ENCODE peak calls at places on chromosomes 12 and 14, in nine cellular contexts. U, Y, E, V, S, G, N, M and A are unnamed samples.

GRCh38 chr12:27906127-27906500 is 66.4 kb downstream of the PTHLH start:
- DNase-seq in Y (no peak), V (no peak), M (no peak), N (no peak), G (no peak), U (no peak), E (no peak), S (no peak), A (no peak)

GRCh38 chr14:101583006-101583708 is 21.9 kb downstream of the DIO3 start:
- DNase-seq in M (no peak), S (no peak), G (no peak), Y (no peak), N (no peak), E (no peak), U (no peak), V (no peak), A (no peak)

GRCh38 chr14:100898935-100899840 is 4.3 kb downstream of the RTL1 start:
- DNase-seq in S (no peak), M (peak; percentile 21), E (no peak), Y (no peak), U (no peak), N (no peak), G (no peak), V (no peak), A (no peak)

GRCh38 chr14:77104393-77104792 is 6.3 kb downstream of the CIPC start:
- DNase-seq in V (no peak), N (no peak), Y (no peak), U (no peak), E (no peak), S (no peak), M (no peak), G (no peak), A (no peak)

GRCh38 chr12:75481013-75481705 is 604 bp downstream of the GLIPR1 start:
- DNase-seq in E (no peak), Y (no peak), M (no peak), V (no peak), S (no peak), G (peak; percentile 34), U (no peak), N (no peak), A (no peak)

GRCh38 chr12:55724226-55724939 is 4.2 kb downstream of the RDH5 start:
- DNase-seq in G (peak; percentile 86), V (no peak), Y (peak; percentile 38), E (peak; percentile 80), U (no peak), N (peak; percentile 75), S (peak; percentile 69), M (peak; percentile 77), A (no peak)

GRCh38 chr14:55019968-55020554 is 6.8 kb downstream of the WDHD1 start:
- DNase-seq in E (no peak), Y (peak; percentile 27), U (no peak), S (peak; percentile 51), N (no peak), V (no peak), G (peak; percentile 52), M (no peak), A (no peak)

GRCh38 chr14:52974406-52974805 is 23.6 kb upstream of the FERMT2 start:
- DNase-seq in Y (no peak), U (no peak), V (no peak), M (no peak), S (peak; percentile 41), N (no peak), E (no peak), G (peak; percentile 15), A (no peak)

GRCh38 chr12:78210894-78211302 is 380.2 kb downstream of the NAV3 start:
- DNase-seq in M (no peak), S (peak; percentile 81), N (no peak), V (no peak), E (no peak), G (peak; percentile 66), Y (peak; percentile 84), U (peak; percentile 43), A (peak; percentile 10)

GRCh38 chr12:106863185-106863584 is 88.7 kb downstream of the RIC8B start:
- DNase-seq in M (no peak), N (no peak), G (no peak), Y (no peak), S (peak; percentile 16), E (no peak), U (no peak), V (no peak), A (no peak)

GRCh38 chr14:101853455-101854018 is 92.0 kb downstream of the PPP2R5C start:
- DNase-seq in N (no peak), M (no peak), Y (no peak), E (no peak), V (no peak), G (no peak), U (no peak), S (no peak), A (no peak)

GRCh38 chr14:92352158-92352985 is 29.4 kb downstream of the SLC24A4 start:
- DNase-seq in S (no peak), U (no peak), V (peak; percentile 47), M (no peak), Y (no peak), E (no peak), N (no peak), G (peak; percentile 35), A (no peak)

GRCh38 chr12:113135178-113136127 is at the start of gene RASAL1:
- DNase-seq in G (no peak), Y (no peak), N (peak; percentile 35), M (peak; percentile 46), V (no peak), U (no peak), S (no peak), E (no peak), A (no peak)

GRCh38 chr12:76064904-76065303 is 19.6 kb downstream of the NAP1L1 start:
- DNase-seq in N (no peak), E (no peak), S (no peak), U (no peak), V (no peak), G (peak; percentile 20), Y (no peak), M (no peak), A (no peak)

GRCh38 chr12:91381309-91381804 is 198.7 kb upstream of the DCN start:
- DNase-seq in M (no peak), V (peak; percentile 84), S (peak; percentile 86), E (no peak), N (no peak), U (peak; percentile 48), Y (peak; percentile 86), G (peak; percentile 85), A (peak; percentile 82)

GRCh38 chr12:54993181-54993835 is 8.7 kb upstream of the TESPA1 start:
- DNase-seq in Y (peak; percentile 55), U (peak; percentile 8), M (no peak), S (peak; percentile 60), E (peak; percentile 51), G (peak; percentile 67), N (no peak), V (peak; percentile 81), A (peak; percentile 14)

GRCh38 chr12:47707905-47708543 is 2.2 kb upstream of the RPAP3 start:
- DNase-seq in Y (no peak), G (no peak), V (no peak), E (no peak), N (no peak), S (no peak), U (no peak), M (no peak), A (no peak)

GRCh38 chr12:62694632-62695031 is 228.0 kb downstream of the MON2 start:
- DNase-seq in N (no peak), U (no peak), Y (no peak), E (no peak), M (no peak), V (no peak), S (no peak), G (no peak), A (no peak)

GRCh38 chr12:97168804-97169203 is 261.7 kb downstream of the NEDD1 start:
- DNase-seq in S (no peak), E (no peak), Y (peak; percentile 8), G (no peak), M (no peak), V (no peak), U (no peak), N (no peak), A (no peak)

GRCh38 chr14:106879241-106879640 is 1352.9 kb downstream of the TMEM121 start:
- DNase-seq in S (no peak), E (no peak), G (peak; percentile 27), Y (no peak), U (no peak), M (peak; percentile 71), N (no peak), V (no peak), A (no peak)

DNA sequence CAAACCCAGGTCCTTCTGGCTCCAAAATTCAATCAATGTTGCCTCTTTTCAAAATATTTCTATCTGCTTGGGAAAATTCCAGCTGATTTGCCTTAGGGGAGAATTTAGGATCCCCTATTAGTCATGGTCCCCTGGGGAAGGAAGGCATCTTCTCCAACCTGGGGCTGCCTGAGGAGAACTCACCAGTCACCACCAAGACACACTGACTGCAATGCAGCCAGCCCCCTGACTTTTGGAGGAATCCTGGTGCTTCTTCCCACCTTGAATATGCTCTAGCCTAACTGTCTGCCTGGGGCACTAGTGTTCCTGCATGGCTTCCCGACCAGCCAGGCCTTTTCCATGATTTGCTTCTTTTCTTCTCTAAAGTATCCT is 71.8 kb upstream of the BCL2L14 start:
- DNase-seq in G (peak; percentile 53), S (no peak), M (no peak), N (no peak), V (no peak), U (no peak), E (no peak), Y (no peak), A (no peak)
- H3K27ac ChIP-seq in G (no peak overlapping the region), S (no peak overlapping the region), M (no peak overlapping the region), N (no peak overlapping the region), V (no peak overlapping the region), U (peak overlapping the region; percentile 41), E (no peak overlapping the region), Y (no peak overlapping the region), A (no peak overlapping the region)

GRCh38 chr12:129827102-129827873 is 76.5 kb downstream of the TMEM132D start:
- DNase-seq in U (no peak), E (no peak), S (no peak), N (no peak), M (no peak), G (no peak), V (no peak), Y (no peak), A (no peak)
- H3K27ac ChIP-seq in U (no peak overlapping the region), E (no peak overlapping the region), S (no peak overlapping the region), N (no peak overlapping the region), M (no peak overlapping the region), G (no peak overlapping the region), V (no peak overlapping the region), Y (no peak overlapping the region), A (no peak overlapping the region)

DNA sequence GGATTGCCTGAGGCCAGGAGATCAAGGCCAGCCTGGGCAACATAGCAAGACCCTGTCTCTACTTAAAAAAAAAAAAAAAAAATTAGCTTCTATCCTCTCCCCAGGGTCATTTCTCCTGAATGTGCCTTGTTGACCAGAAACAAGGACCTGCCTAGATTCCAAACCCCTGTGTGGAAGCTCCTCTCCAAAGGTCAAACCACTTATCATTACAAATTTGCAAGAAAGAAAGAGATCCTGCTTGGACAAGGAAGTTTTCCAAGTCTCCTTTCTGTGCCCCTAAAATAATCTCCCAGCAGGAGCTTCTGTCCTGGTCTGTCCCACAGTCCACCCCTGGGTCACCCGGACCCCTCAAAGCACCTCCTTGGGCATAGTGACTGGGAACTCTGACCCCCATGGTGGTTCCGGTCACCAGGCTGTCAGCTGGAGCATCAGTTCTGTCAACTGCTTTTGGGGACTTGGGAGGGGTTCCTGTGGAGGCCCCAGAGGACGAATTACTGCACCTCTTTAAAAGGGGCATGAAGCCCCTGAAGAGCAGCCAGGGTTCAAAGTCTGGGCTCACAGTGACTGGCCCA is 38.4 kb downstream of the ACTN1 start:
- DNase-seq in M (no peak), U (no peak), V (no peak), S (no peak), N (no peak), Y (no peak), E (no peak), G (no peak), A (no peak)
- H3K27ac ChIP-seq in M (peak overlapping the region; percentile 71), U (peak overlapping the region; percentile 99), V (no peak overlapping the region), S (peak overlapping the region; percentile 63), N (peak overlapping the region; percentile 54), Y (peak overlapping the region; percentile 91), E (peak overlapping the region; percentile 97), G (peak overlapping the region; percentile 75), A (no peak overlapping the region)

GRCh38 chr12:21551811-21552469 is 25.8 kb downstream of the SPX start:
- DNase-seq in U (no peak), Y (no peak), S (no peak), M (no peak), N (no peak), G (no peak), E (no peak), V (no peak), A (no peak)
- H3K27ac ChIP-seq in U (no peak overlapping the region), Y (no peak overlapping the region), S (no peak overlapping the region), M (peak overlapping the region; percentile 60), N (peak overlapping the region; percentile 89), G (no peak overlapping the region), E (no peak overlapping the region), V (no peak overlapping the region), A (no peak overlapping the region)